ENCODE peak calls at places on chromosomes 1 and 21, in ten cellular contexts. One of them, this sample, is unnamed.

GRCh38 chr1:88683516-88683847 is 591 bp upstream of the PKN2 start:
- DNase-seq in fibroblast of lung: no peak
- DNase-seq in astrocyte: no peak
- DNase-seq in mesendoderm: no peak
- DNase-seq in PC-9: no peak
- DNase-seq in SK-N-SH: no peak
- DNase-seq in DND-41: peak; percentile 61
- DNase-seq in keratinocyte: no peak
- DNase-seq in PC-3: peak; percentile 44
- DNase-seq in OCI-LY7: peak; percentile 52
- DNase-seq in this sample: peak; percentile 73

GRCh38 chr1:146007048-146007784 is 10.8 kb upstream of the TXNIP start:
- DNase-seq in astrocyte: peak; percentile 43
- DNase-seq in OCI-LY7: peak; percentile 94
- DNase-seq in keratinocyte: no peak
- DNase-seq in mesendoderm: peak; percentile 69
- DNase-seq in DND-41: peak; percentile 76
- DNase-seq in fibroblast of lung: peak; percentile 92
- DNase-seq in PC-9: peak; percentile 34
- DNase-seq in PC-3: peak; percentile 95
- DNase-seq in SK-N-SH: peak; percentile 65
- DNase-seq in this sample: peak; percentile 96

GRCh38 chr1:40594187-40594531 is 62.7 kb downstream of the ZNF684 start:
- DNase-seq in keratinocyte: no peak
- DNase-seq in fibroblast of lung: no peak
- DNase-seq in OCI-LY7: no peak
- DNase-seq in mesendoderm: no peak
- DNase-seq in SK-N-SH: no peak
- DNase-seq in astrocyte: no peak
- DNase-seq in DND-41: no peak
- DNase-seq in PC-9: no peak
- DNase-seq in PC-3: no peak
- DNase-seq in this sample: no peak

GRCh38 chr1:212981025-212981495 is 30.7 kb downstream of the VASH2 start:
- DNase-seq in PC-9: peak; percentile 6
- DNase-seq in OCI-LY7: no peak
- DNase-seq in astrocyte: no peak
- DNase-seq in PC-3: no peak
- DNase-seq in fibroblast of lung: no peak
- DNase-seq in DND-41: no peak
- DNase-seq in keratinocyte: no peak
- DNase-seq in SK-N-SH: no peak
- DNase-seq in mesendoderm: no peak
- DNase-seq in this sample: no peak

GRCh38 chr1:160400646-160401486 is 502 bp downstream of the VANGL2 start:
- DNase-seq in keratinocyte: no peak
- DNase-seq in mesendoderm: no peak
- DNase-seq in DND-41: peak; percentile 56
- DNase-seq in PC-9: no peak
- DNase-seq in fibroblast of lung: no peak
- DNase-seq in SK-N-SH: peak; percentile 86
- DNase-seq in PC-3: no peak
- DNase-seq in OCI-LY7: peak; percentile 31
- DNase-seq in astrocyte: no peak
- DNase-seq in this sample: peak; percentile 37

GRCh38 chr1:147641695-147642592 is 28.4 kb downstream of the ACP6 start:
- DNase-seq in astrocyte: peak; percentile 18
- DNase-seq in SK-N-SH: peak; percentile 61
- DNase-seq in keratinocyte: peak; percentile 7
- DNase-seq in fibroblast of lung: peak; percentile 62
- DNase-seq in PC-3: peak; percentile 78
- DNase-seq in OCI-LY7: peak; percentile 63
- DNase-seq in mesendoderm: peak; percentile 65
- DNase-seq in DND-41: peak; percentile 63
- DNase-seq in PC-9: no peak
- DNase-seq in this sample: peak; percentile 86

GRCh38 chr1:56374026-56374974 is 205.1 kb downstream of the PLPP3 start:
- DNase-seq in astrocyte: peak; percentile 57
- DNase-seq in PC-3: peak; percentile 54
- DNase-seq in OCI-LY7: no peak
- DNase-seq in PC-9: peak; percentile 20
- DNase-seq in keratinocyte: no peak
- DNase-seq in fibroblast of lung: peak; percentile 30
- DNase-seq in SK-N-SH: peak; percentile 68
- DNase-seq in mesendoderm: no peak
- DNase-seq in DND-41: no peak
- DNase-seq in this sample: no peak

GRCh38 chr1:111542187-111542586 is 38.8 kb upstream of the ADORA3 start:
- DNase-seq in DND-41: no peak
- DNase-seq in keratinocyte: no peak
- DNase-seq in mesendoderm: peak; percentile 53
- DNase-seq in SK-N-SH: no peak
- DNase-seq in astrocyte: no peak
- DNase-seq in fibroblast of lung: no peak
- DNase-seq in PC-3: no peak
- DNase-seq in OCI-LY7: no peak
- DNase-seq in PC-9: peak; percentile 38
- DNase-seq in this sample: no peak

GRCh38 chr1:48610628-48611542 is 138.9 kb upstream of the SPATA6 start:
- DNase-seq in PC-3: no peak
- DNase-seq in PC-9: no peak
- DNase-seq in mesendoderm: peak; percentile 68
- DNase-seq in astrocyte: no peak
- DNase-seq in SK-N-SH: peak; percentile 34
- DNase-seq in DND-41: no peak
- DNase-seq in OCI-LY7: no peak
- DNase-seq in fibroblast of lung: no peak
- DNase-seq in keratinocyte: no peak
- DNase-seq in this sample: no peak

GRCh38 chr1:114224196-114224907 is 70.7 kb upstream of the SYT6 start:
- DNase-seq in OCI-LY7: no peak
- DNase-seq in fibroblast of lung: peak; percentile 53
- DNase-seq in PC-3: no peak
- DNase-seq in DND-41: no peak
- DNase-seq in SK-N-SH: no peak
- DNase-seq in PC-9: no peak
- DNase-seq in keratinocyte: no peak
- DNase-seq in mesendoderm: no peak
- DNase-seq in astrocyte: no peak
- DNase-seq in this sample: no peak

GRCh38 chr1:231866392-231867331 is 240.1 kb downstream of the DISC1 start:
- DNase-seq in keratinocyte: no peak
- DNase-seq in PC-9: peak; percentile 30
- DNase-seq in DND-41: peak; percentile 60
- DNase-seq in mesendoderm: peak; percentile 65
- DNase-seq in PC-3: peak; percentile 79
- DNase-seq in astrocyte: peak; percentile 43
- DNase-seq in SK-N-SH: peak; percentile 59
- DNase-seq in fibroblast of lung: peak; percentile 66
- DNase-seq in OCI-LY7: peak; percentile 64
- DNase-seq in this sample: peak; percentile 86

GRCh38 chr21:37365657-37366487 is 701 bp upstream of the DYRK1A start:
- DNase-seq in mesendoderm: peak; percentile 87
- DNase-seq in keratinocyte: no peak
- DNase-seq in SK-N-SH: no peak
- DNase-seq in OCI-LY7: peak; percentile 74
- DNase-seq in PC-3: peak; percentile 81
- DNase-seq in fibroblast of lung: peak; percentile 52
- DNase-seq in PC-9: peak; percentile 70
- DNase-seq in astrocyte: peak; percentile 34
- DNase-seq in DND-41: peak; percentile 65
- DNase-seq in this sample: peak; percentile 76

DNA sequence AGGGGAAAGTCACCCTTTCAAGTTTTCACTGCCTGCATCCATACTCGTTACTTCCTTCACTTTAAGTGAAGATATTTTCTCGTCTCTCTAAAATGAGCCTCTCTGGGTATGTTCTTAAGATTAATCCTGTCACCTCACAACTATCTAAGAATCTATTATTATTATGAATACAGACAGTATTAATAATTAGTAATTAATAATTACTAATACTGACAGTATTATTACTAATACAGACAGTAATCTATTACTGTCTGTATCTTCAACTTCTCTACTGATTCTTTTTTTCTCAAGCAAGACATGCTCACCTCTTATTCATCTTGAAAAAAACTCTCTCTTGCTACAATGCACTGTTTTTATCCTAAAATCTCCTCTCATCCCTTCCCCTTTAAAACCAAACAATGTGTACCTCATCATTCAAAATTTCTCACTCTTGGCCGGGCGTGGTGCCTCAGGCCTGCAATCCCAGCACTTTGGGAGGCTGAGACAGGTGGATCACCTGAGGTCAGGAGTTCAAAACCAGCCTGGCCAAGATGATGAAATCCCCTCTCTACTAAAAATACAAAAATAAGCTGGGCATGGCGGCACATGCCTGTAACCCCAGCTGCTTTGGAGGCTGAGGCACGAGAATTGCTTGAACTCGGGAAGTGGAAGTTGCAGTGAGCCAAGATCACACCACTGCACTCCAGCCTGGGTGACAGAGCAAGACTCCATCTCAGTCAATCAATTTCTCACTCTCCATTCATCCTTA is 7.8 kb downstream of the NRDC start:
- DNase-seq in PC-9: no peak
- DNase-seq in OCI-LY7: no peak
- DNase-seq in astrocyte: no peak
- DNase-seq in keratinocyte: no peak
- DNase-seq in fibroblast of lung: no peak
- DNase-seq in mesendoderm: no peak
- DNase-seq in DND-41: no peak
- DNase-seq in PC-3: no peak
- DNase-seq in SK-N-SH: no peak
- DNase-seq in this sample: no peak
- H3K4me2 ChIP-seq in PC-9: no peak overlapping the region
- H3K4me2 ChIP-seq in OCI-LY7: no peak overlapping the region
- H3K4me2 ChIP-seq in astrocyte: no peak overlapping the region
- H3K4me2 ChIP-seq in keratinocyte: peak overlapping the region; percentile 27
- H3K4me2 ChIP-seq in fibroblast of lung: no peak overlapping the region
- H3K4me2 ChIP-seq in mesendoderm: no peak overlapping the region
- H3K4me2 ChIP-seq in DND-41: no peak overlapping the region
- H3K4me2 ChIP-seq in PC-3: no peak overlapping the region
- H3K4me2 ChIP-seq in SK-N-SH: no peak overlapping the region
- H3K4me2 ChIP-seq in this sample: no peak overlapping the region

GRCh38 chr1:45679123-45679522 is 7.2 kb downstream of the GPBP1L1 start:
- DNase-seq in keratinocyte: no peak
- DNase-seq in OCI-LY7: no peak
- DNase-seq in SK-N-SH: no peak
- DNase-seq in PC-3: peak; percentile 35
- DNase-seq in astrocyte: peak; percentile 18
- DNase-seq in DND-41: no peak
- DNase-seq in PC-9: no peak
- DNase-seq in fibroblast of lung: no peak
- DNase-seq in mesendoderm: no peak
- DNase-seq in this sample: no peak
- H3K4me2 ChIP-seq in keratinocyte: peak overlapping the region; percentile 51
- H3K4me2 ChIP-seq in OCI-LY7: no peak overlapping the region
- H3K4me2 ChIP-seq in SK-N-SH: peak overlapping the region; percentile 35
- H3K4me2 ChIP-seq in PC-3: peak overlapping the region; percentile 13
- H3K4me2 ChIP-seq in astrocyte: peak overlapping the region; percentile 39
- H3K4me2 ChIP-seq in DND-41: no peak overlapping the region
- H3K4me2 ChIP-seq in PC-9: no peak overlapping the region
- H3K4me2 ChIP-seq in fibroblast of lung: peak overlapping the region; percentile 54
- H3K4me2 ChIP-seq in mesendoderm: no peak overlapping the region
- H3K4me2 ChIP-seq in this sample: peak overlapping the region; percentile 9

GRCh38 chr1:67831850-67832513 is 1.3 kb downstream of the GNG12 start:
- DNase-seq in OCI-LY7: no peak
- DNase-seq in astrocyte: peak; percentile 70
- DNase-seq in fibroblast of lung: peak; percentile 86
- DNase-seq in keratinocyte: no peak
- DNase-seq in PC-3: peak; percentile 85
- DNase-seq in mesendoderm: peak; percentile 48
- DNase-seq in SK-N-SH: peak; percentile 75
- DNase-seq in PC-9: peak; percentile 59
- DNase-seq in DND-41: no peak
- DNase-seq in this sample: no peak

GRCh38 chr1:67833595-67833926 is 294 bp upstream of the GNG12 start:
- DNase-seq in DND-41: no peak
- DNase-seq in PC-3: peak; percentile 44
- DNase-seq in keratinocyte: no peak
- DNase-seq in astrocyte: peak; percentile 61
- DNase-seq in OCI-LY7: no peak
- DNase-seq in PC-9: no peak
- DNase-seq in fibroblast of lung: peak; percentile 55
- DNase-seq in mesendoderm: no peak
- DNase-seq in SK-N-SH: no peak
- DNase-seq in this sample: no peak

GRCh38 chr1:67830928-67831596 is 2.2 kb downstream of the GNG12 start:
- DNase-seq in SK-N-SH: no peak
- DNase-seq in fibroblast of lung: peak; percentile 28
- DNase-seq in mesendoderm: no peak
- DNase-seq in OCI-LY7: no peak
- DNase-seq in astrocyte: no peak
- DNase-seq in PC-9: no peak
- DNase-seq in PC-3: peak; percentile 29
- DNase-seq in DND-41: no peak
- DNase-seq in keratinocyte: no peak
- DNase-seq in this sample: no peak

GRCh38 chr1:67834246-67834877 is 1.1 kb upstream of the GNG12 start:
- DNase-seq in PC-9: no peak
- DNase-seq in keratinocyte: no peak
- DNase-seq in DND-41: peak; percentile 20
- DNase-seq in PC-3: no peak
- DNase-seq in SK-N-SH: no peak
- DNase-seq in OCI-LY7: no peak
- DNase-seq in fibroblast of lung: no peak
- DNase-seq in astrocyte: no peak
- DNase-seq in mesendoderm: no peak
- DNase-seq in this sample: no peak

GRCh38 chr1:67832737-67833594 is at the start of gene GNG12:
- DNase-seq in fibroblast of lung: peak; percentile 77
- DNase-seq in keratinocyte: no peak
- DNase-seq in PC-3: peak; percentile 79
- DNase-seq in OCI-LY7: no peak
- DNase-seq in DND-41: peak; percentile 23
- DNase-seq in astrocyte: peak; percentile 62
- DNase-seq in PC-9: peak; percentile 85
- DNase-seq in mesendoderm: peak; percentile 95
- DNase-seq in SK-N-SH: peak; percentile 90
- DNase-seq in this sample: no peak
- H3K4me2 ChIP-seq in fibroblast of lung: peak within 1 kb of the TSS; percentile 73
- H3K4me2 ChIP-seq in keratinocyte: peak within 1 kb of the TSS; percentile 80
- H3K4me2 ChIP-seq in PC-3: peak within 1 kb of the TSS; percentile 93
- H3K4me2 ChIP-seq in OCI-LY7: no peak within 1 kb of the TSS
- H3K4me2 ChIP-seq in DND-41: peak within 1 kb of the TSS; percentile 48
- H3K4me2 ChIP-seq in astrocyte: peak within 1 kb of the TSS; percentile 97
- H3K4me2 ChIP-seq in PC-9: peak within 1 kb of the TSS; percentile 86
- H3K4me2 ChIP-seq in mesendoderm: peak within 1 kb of the TSS; percentile 96
- H3K4me2 ChIP-seq in SK-N-SH: peak within 1 kb of the TSS; percentile 88
- H3K4me2 ChIP-seq in this sample: no peak within 1 kb of the TSS

DNA sequence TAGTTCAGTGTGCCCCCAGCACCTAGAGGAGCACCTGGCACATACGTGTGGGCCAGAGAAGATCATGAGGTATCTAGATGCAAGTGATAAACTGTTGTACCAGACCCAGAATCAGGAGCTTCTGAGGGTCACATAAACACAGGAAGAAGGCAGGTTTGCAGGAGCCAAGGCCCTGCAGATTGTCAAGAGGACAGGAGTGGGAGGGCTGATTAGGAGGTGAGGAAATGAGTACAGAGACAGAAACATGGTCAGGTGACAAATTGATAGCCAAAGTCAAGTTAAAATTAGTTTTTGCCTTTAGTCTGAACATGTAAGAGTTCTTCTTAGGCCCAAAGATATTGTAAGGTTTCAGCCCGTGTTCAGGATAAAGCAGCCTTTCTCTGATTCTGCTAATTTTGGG is 14.0 kb upstream of the TRAF3IP3 start:
- DNase-seq in DND-41: no peak
- DNase-seq in keratinocyte: no peak
- DNase-seq in fibroblast of lung: no peak
- DNase-seq in mesendoderm: no peak
- DNase-seq in SK-N-SH: no peak
- DNase-seq in OCI-LY7: no peak
- DNase-seq in PC-3: no peak
- DNase-seq in PC-9: no peak
- DNase-seq in astrocyte: no peak
- DNase-seq in this sample: peak; percentile 26
- H3K4me2 ChIP-seq in DND-41: no peak overlapping the region
- H3K4me2 ChIP-seq in keratinocyte: no peak overlapping the region
- H3K4me2 ChIP-seq in fibroblast of lung: peak overlapping the region; percentile 66
- H3K4me2 ChIP-seq in mesendoderm: no peak overlapping the region
- H3K4me2 ChIP-seq in SK-N-SH: peak overlapping the region; percentile 19
- H3K4me2 ChIP-seq in OCI-LY7: no peak overlapping the region
- H3K4me2 ChIP-seq in PC-3: no peak overlapping the region
- H3K4me2 ChIP-seq in PC-9: no peak overlapping the region
- H3K4me2 ChIP-seq in astrocyte: no peak overlapping the region
- H3K4me2 ChIP-seq in this sample: no peak overlapping the region

This sample was measured in Karpas-422.